ENCODE peak calls at places on chromosomes 13 and 19, in nine cellular contexts. I is lung microvascular endothelial cell; O is smooth muscle cell of the brain vasculature; S is mucosa of gallbladder; D is cardiac muscle cell; J is fibroblast of pulmonary artery; L is Caki2; Y is CD8-positive, alpha-beta memory T cell; U is B cell. P is an unnamed sample.

GRCh38 chr19:32977269-32977668 is 5.2 kb downstream of the FAAP24 start:
- DNase-seq in I (peak; percentile 88), O (no peak), S (peak; percentile 53), D (peak; percentile 23), J (peak; percentile 24), L (no peak), Y (no peak), U (no peak), P (no peak)

GRCh38 chr19:53140351-53140750 is 7.6 kb upstream of the ZNF415 start:
- DNase-seq in I (no peak), O (no peak), S (no peak), D (no peak), J (no peak), L (no peak), Y (no peak), U (no peak), P (no peak)

GRCh38 chr13:61592489-61592888 is 176.8 kb upstream of the PCDH20 start:
- DNase-seq in I (no peak), O (no peak), S (no peak), D (no peak), J (no peak), L (no peak), Y (no peak), U (no peak), P (no peak)

GRCh38 chr19:50796128-50796633 is 6.0 kb downstream of the ACP4 start:
- DNase-seq in I (no peak), O (no peak), S (no peak), D (no peak), J (no peak), L (no peak), Y (no peak), U (peak; percentile 21), P (no peak)

GRCh38 chr13:63308585-63308984 is 1892.9 kb upstream of the PCDH20 start:
- DNase-seq in I (no peak), O (no peak), S (no peak), D (no peak), J (no peak), L (no peak), Y (no peak), U (no peak), P (no peak)

GRCh38 chr13:97198753-97199152 is 23.4 kb upstream of the MBNL2 start:
- DNase-seq in I (no peak), O (no peak), S (no peak), D (no peak), J (no peak), L (no peak), Y (no peak), U (no peak), P (no peak)

GRCh38 chr13:23701646-23702045 is 131.4 kb downstream of the TNFRSF19 start:
- DNase-seq in I (no peak), O (peak; percentile 91), S (peak; percentile 52), D (peak; percentile 99), J (peak; percentile 94), L (no peak), Y (no peak), U (no peak), P (no peak)

GRCh38 chr13:47237571-47237970 is 340.7 kb upstream of the HTR2A start:
- DNase-seq in I (no peak), O (no peak), S (no peak), D (no peak), J (no peak), L (no peak), Y (no peak), U (no peak), P (no peak)

GRCh38 chr13:41064493-41064892 is 3.2 kb downstream of the WBP4 start:
- DNase-seq in I (peak; percentile 27), O (no peak), S (no peak), D (peak; percentile 67), J (peak; percentile 70), L (no peak), Y (no peak), U (no peak), P (no peak)

GRCh38 chr13:44231786-44232516 is 141.7 kb upstream of the SERP2 start:
- DNase-seq in I (peak; percentile 56), O (no peak), S (peak; percentile 87), D (peak; percentile 87), J (peak; percentile 98), L (peak; percentile 96), Y (no peak), U (no peak), P (no peak)

GRCh38 chr19:31071157-31071855 is 277.9 kb downstream of the TSHZ3 start:
- DNase-seq in I (no peak), O (peak; percentile 15), S (no peak), D (no peak), J (no peak), L (no peak), Y (no peak), U (no peak), P (no peak)

GRCh38 chr19:39413269-39413902 is 917 bp downstream of the PLEKHG2 start:
- DNase-seq in I (peak; percentile 69), O (no peak), S (peak; percentile 56), D (peak; percentile 80), J (peak; percentile 72), L (no peak), Y (no peak), U (peak; percentile 75), P (no peak)

GRCh38 chr19:27722625-27723024 is 1490.3 kb downstream of the UQCRFS1 start:
- DNase-seq in I (no peak), O (no peak), S (no peak), D (no peak), J (no peak), L (no peak), Y (no peak), U (no peak), P (no peak)

GRCh38 chr19:16588824-16589577 is 16.8 kb upstream of the SLC35E1 start:
- DNase-seq in I (no peak), O (no peak), S (no peak), D (no peak), J (no peak), L (no peak), Y (no peak), U (no peak), P (no peak)

GRCh38 chr13:95754069-95754468 is 77.1 kb downstream of the DNAJC3 start:
- DNase-seq in I (no peak), O (no peak), S (no peak), D (peak; percentile 9), J (no peak), L (no peak), Y (no peak), U (no peak), P (no peak)

GRCh38 chr19:2574478-2574931 is 98.6 kb downstream of the GADD45B start:
- DNase-seq in I (no peak), O (no peak), S (no peak), D (no peak), J (no peak), L (no peak), Y (no peak), U (no peak), P (no peak)

GRCh38 chr13:85528578-85529215 is 270.5 kb downstream of the SLITRK6 start:
- DNase-seq in I (no peak), O (no peak), S (no peak), D (no peak), J (peak; percentile 49), L (no peak), Y (no peak), U (no peak), P (no peak)

GRCh38 chr13:24630851-24631341 is 49.3 kb upstream of the ATP12A start:
- DNase-seq in I (no peak), O (no peak), S (no peak), D (peak; percentile 77), J (peak; percentile 53), L (no peak), Y (no peak), U (no peak), P (no peak)

GRCh38 chr19:8355631-8356402 is 8.1 kb upstream of the ANGPTL4 start:
- DNase-seq in I (peak; percentile 62), O (no peak), S (no peak), D (peak; percentile 97), J (peak; percentile 98), L (peak; percentile 87), Y (no peak), U (no peak), P (peak; percentile 95)

GRCh38 chr13:47798906-47799305 is 202.2 kb downstream of the SUCLA2 start:
- DNase-seq in I (peak; percentile 20), O (no peak), S (no peak), D (peak; percentile 54), J (peak; percentile 51), L (no peak), Y (no peak), U (no peak), P (no peak)

GRCh38 chr13:25347156-25347555 is 24.6 kb upstream of the ATP8A2 start:
- DNase-seq in I (no peak), O (no peak), S (no peak), D (no peak), J (no peak), L (no peak), Y (no peak), U (no peak), P (no peak)

GRCh38 chr13:36163809-36164308 is 32.7 kb upstream of the DCLK1 start:
- DNase-seq in I (no peak), O (peak; percentile 98), S (no peak), D (peak; percentile 89), J (peak; percentile 87), L (peak; percentile 86), Y (no peak), U (no peak), P (no peak)

GRCh38 chr13:66835040-66835628 is 395.0 kb downstream of the PCDH9 start:
- DNase-seq in I (peak; percentile 88), O (peak; percentile 80), S (peak; percentile 54), D (peak; percentile 67), J (peak; percentile 66), L (no peak), Y (no peak), U (no peak), P (peak; percentile 12)

GRCh38 chr13:95288899-95289500 is 12.3 kb downstream of the ABCC4 start:
- DNase-seq in I (peak; percentile 35), O (no peak), S (no peak), D (no peak), J (no peak), L (peak; percentile 71), Y (no peak), U (no peak), P (no peak)

GRCh38 chr19:15479391-15480345 is at the start of gene PGLYRP2:
- DNase-seq in I (peak; percentile 15), O (no peak), S (peak; percentile 47), D (peak; percentile 23), J (peak; percentile 14), L (no peak), Y (no peak), U (no peak), P (no peak)

GRCh38 chr19:3055741-3056453 is 6.4 kb downstream of the TLE5 start:
- DNase-seq in I (no peak), O (no peak), S (peak; percentile 87), D (no peak), J (no peak), L (peak; percentile 23), Y (no peak), U (no peak), P (no peak)

GRCh38 chr13:108409735-108410134 is 140.2 kb downstream of the TNFSF13B start:
- DNase-seq in I (no peak), O (no peak), S (no peak), D (no peak), J (no peak), L (no peak), Y (no peak), U (no peak), P (no peak)

GRCh38 chr19:1773173-1773572 is 19.9 kb downstream of the ONECUT3 start:
- DNase-seq in I (no peak), O (no peak), S (peak; percentile 35), D (no peak), J (peak; percentile 46), L (peak; percentile 6), Y (no peak), U (no peak), P (no peak)

GRCh38 chr13:25899464-25899863 is 152.4 kb downstream of the SHISA2 start:
- DNase-seq in I (no peak), O (no peak), S (no peak), D (no peak), J (no peak), L (no peak), Y (no peak), U (no peak), P (no peak)

GRCh38 chr19:18259848-18260247 is 14.4 kb downstream of the IQCN start:
- DNase-seq in I (no peak), O (no peak), S (no peak), D (peak; percentile 46), J (no peak), L (no peak), Y (no peak), U (no peak), P (no peak)

GRCh38 chr19:9877775-9878510 is 42.8 kb downstream of the PIN1 start:
- DNase-seq in I (no peak), O (no peak), S (no peak), D (peak; percentile 39), J (peak; percentile 29), L (no peak), Y (no peak), U (no peak), P (no peak)

P was measured in glomerular endothelial cell.